ENCODE peak calls at places on chromosomes 11 and 22, in ten cellular contexts. One of them, this sample, is unnamed.

GRCh38 chr11:131977231-131977630 is 606.8 kb downstream of the NTM start:
- DNase-seq in stimulated activated naive CD8-positive, alpha-beta T cell treated with anti-CD3 and anti-CD28 coated beads, Interleukin-15, Interleukin-2, amounts not matched to agents 100 U/mL and 50 U/mL, for 24 hours: no peak
- DNase-seq in fibroblast of mammary gland: peak
- DNase-seq in stimulated activated CD8-positive, alpha-beta memory T cell treated with anti-CD3 and anti-CD28 coated beads, Interleukin-15, amount 100 ng/mL, for 1 hour: no peak
- DNase-seq in EL: peak
- DNase-seq in EH: peak
- DNase-seq in HEK293T: no peak
- DNase-seq in NCI-H2029: no peak
- DNase-seq in brain microvascular endothelial cell: no peak
- DNase-seq in hypothalamus: no peak
- DNase-seq in this sample: no peak

GRCh38 chr22:27331526-27332281 is 469.9 kb downstream of the MN1 start:
- DNase-seq in NCI-H2029: peak
- DNase-seq in HEK293T: peak
- DNase-seq in stimulated activated CD8-positive, alpha-beta memory T cell treated with anti-CD3 and anti-CD28 coated beads, Interleukin-15, amount 100 ng/mL, for 1 hour: no peak
- DNase-seq in brain microvascular endothelial cell: peak
- DNase-seq in EL: peak
- DNase-seq in EH: peak
- DNase-seq in stimulated activated naive CD8-positive, alpha-beta T cell treated with anti-CD3 and anti-CD28 coated beads, Interleukin-15, Interleukin-2, amounts not matched to agents 100 U/mL and 50 U/mL, for 24 hours: no peak
- DNase-seq in fibroblast of mammary gland: peak
- DNase-seq in hypothalamus: peak
- DNase-seq in this sample: no peak

GRCh38 chr11:73652856-73653559 is 6.6 kb downstream of the PLEKHB1 start:
- DNase-seq in EH: no peak
- DNase-seq in HEK293T: no peak
- DNase-seq in fibroblast of mammary gland: no peak
- DNase-seq in brain microvascular endothelial cell: no peak
- DNase-seq in hypothalamus: no peak
- DNase-seq in stimulated activated naive CD8-positive, alpha-beta T cell treated with anti-CD3 and anti-CD28 coated beads, Interleukin-15, Interleukin-2, amounts not matched to agents 100 U/mL and 50 U/mL, for 24 hours: no peak
- DNase-seq in NCI-H2029: peak
- DNase-seq in stimulated activated CD8-positive, alpha-beta memory T cell treated with anti-CD3 and anti-CD28 coated beads, Interleukin-15, amount 100 ng/mL, for 1 hour: no peak
- DNase-seq in EL: no peak
- DNase-seq in this sample: no peak

GRCh38 chr11:995752-996420 is 40.6 kb downstream of the MUC6 start:
- DNase-seq in stimulated activated CD8-positive, alpha-beta memory T cell treated with anti-CD3 and anti-CD28 coated beads, Interleukin-15, amount 100 ng/mL, for 1 hour: no peak
- DNase-seq in HEK293T: no peak
- DNase-seq in brain microvascular endothelial cell: no peak
- DNase-seq in EL: no peak
- DNase-seq in stimulated activated naive CD8-positive, alpha-beta T cell treated with anti-CD3 and anti-CD28 coated beads, Interleukin-15, Interleukin-2, amounts not matched to agents 100 U/mL and 50 U/mL, for 24 hours: no peak
- DNase-seq in EH: peak
- DNase-seq in NCI-H2029: no peak
- DNase-seq in fibroblast of mammary gland: peak
- DNase-seq in hypothalamus: no peak
- DNase-seq in this sample: no peak

GRCh38 chr22:36086170-36086490 is 57.5 kb upstream of the RBFOX2 start:
- DNase-seq in hypothalamus: no peak
- DNase-seq in brain microvascular endothelial cell: no peak
- DNase-seq in EH: no peak
- DNase-seq in HEK293T: no peak
- DNase-seq in stimulated activated CD8-positive, alpha-beta memory T cell treated with anti-CD3 and anti-CD28 coated beads, Interleukin-15, amount 100 ng/mL, for 1 hour: no peak
- DNase-seq in EL: peak
- DNase-seq in NCI-H2029: no peak
- DNase-seq in fibroblast of mammary gland: no peak
- DNase-seq in stimulated activated naive CD8-positive, alpha-beta T cell treated with anti-CD3 and anti-CD28 coated beads, Interleukin-15, Interleukin-2, amounts not matched to agents 100 U/mL and 50 U/mL, for 24 hours: no peak
- DNase-seq in this sample: no peak

GRCh38 chr11:7668911-7669310 is 4.4 kb downstream of the CYB5R2 start:
- DNase-seq in hypothalamus: no peak
- DNase-seq in NCI-H2029: no peak
- DNase-seq in EH: no peak
- DNase-seq in HEK293T: no peak
- DNase-seq in fibroblast of mammary gland: no peak
- DNase-seq in stimulated activated CD8-positive, alpha-beta memory T cell treated with anti-CD3 and anti-CD28 coated beads, Interleukin-15, amount 100 ng/mL, for 1 hour: no peak
- DNase-seq in stimulated activated naive CD8-positive, alpha-beta T cell treated with anti-CD3 and anti-CD28 coated beads, Interleukin-15, Interleukin-2, amounts not matched to agents 100 U/mL and 50 U/mL, for 24 hours: no peak
- DNase-seq in EL: no peak
- DNase-seq in brain microvascular endothelial cell: no peak
- DNase-seq in this sample: no peak

GRCh38 chr11:116981216-116981887 is 116.9 kb downstream of the SIK3 start:
- DNase-seq in EH: peak
- DNase-seq in stimulated activated CD8-positive, alpha-beta memory T cell treated with anti-CD3 and anti-CD28 coated beads, Interleukin-15, amount 100 ng/mL, for 1 hour: no peak
- DNase-seq in NCI-H2029: no peak
- DNase-seq in hypothalamus: no peak
- DNase-seq in EL: peak
- DNase-seq in HEK293T: no peak
- DNase-seq in stimulated activated naive CD8-positive, alpha-beta T cell treated with anti-CD3 and anti-CD28 coated beads, Interleukin-15, Interleukin-2, amounts not matched to agents 100 U/mL and 50 U/mL, for 24 hours: no peak
- DNase-seq in fibroblast of mammary gland: peak
- DNase-seq in brain microvascular endothelial cell: no peak
- DNase-seq in this sample: no peak

GRCh38 chr11:122817121-122817520 is 21.2 kb upstream of the CRTAM start:
- DNase-seq in NCI-H2029: peak
- DNase-seq in stimulated activated naive CD8-positive, alpha-beta T cell treated with anti-CD3 and anti-CD28 coated beads, Interleukin-15, Interleukin-2, amounts not matched to agents 100 U/mL and 50 U/mL, for 24 hours: no peak
- DNase-seq in brain microvascular endothelial cell: no peak
- DNase-seq in EH: no peak
- DNase-seq in HEK293T: no peak
- DNase-seq in hypothalamus: no peak
- DNase-seq in EL: no peak
- DNase-seq in fibroblast of mammary gland: peak
- DNase-seq in stimulated activated CD8-positive, alpha-beta memory T cell treated with anti-CD3 and anti-CD28 coated beads, Interleukin-15, amount 100 ng/mL, for 1 hour: no peak
- DNase-seq in this sample: no peak

GRCh38 chr11:208177-208916 is 839 bp downstream of the RIC8A start:
- DNase-seq in hypothalamus: peak
- DNase-seq in stimulated activated naive CD8-positive, alpha-beta T cell treated with anti-CD3 and anti-CD28 coated beads, Interleukin-15, Interleukin-2, amounts not matched to agents 100 U/mL and 50 U/mL, for 24 hours: peak
- DNase-seq in stimulated activated CD8-positive, alpha-beta memory T cell treated with anti-CD3 and anti-CD28 coated beads, Interleukin-15, amount 100 ng/mL, for 1 hour: peak
- DNase-seq in NCI-H2029: peak
- DNase-seq in brain microvascular endothelial cell: peak
- DNase-seq in fibroblast of mammary gland: peak
- DNase-seq in EH: peak
- DNase-seq in HEK293T: peak
- DNase-seq in EL: peak
- DNase-seq in this sample: peak

GRCh38 chr11:488579-488978 is 18.5 kb downstream of the RNH1 start:
- DNase-seq in EL: no peak
- DNase-seq in fibroblast of mammary gland: no peak
- DNase-seq in NCI-H2029: no peak
- DNase-seq in EH: no peak
- DNase-seq in hypothalamus: no peak
- DNase-seq in stimulated activated CD8-positive, alpha-beta memory T cell treated with anti-CD3 and anti-CD28 coated beads, Interleukin-15, amount 100 ng/mL, for 1 hour: no peak
- DNase-seq in HEK293T: no peak
- DNase-seq in brain microvascular endothelial cell: no peak
- DNase-seq in stimulated activated naive CD8-positive, alpha-beta T cell treated with anti-CD3 and anti-CD28 coated beads, Interleukin-15, Interleukin-2, amounts not matched to agents 100 U/mL and 50 U/mL, for 24 hours: no peak
- DNase-seq in this sample: no peak

GRCh38 chr11:122189259-122189658 is 73.2 kb upstream of the BLID start:
- DNase-seq in EL: peak
- DNase-seq in NCI-H2029: no peak
- DNase-seq in stimulated activated CD8-positive, alpha-beta memory T cell treated with anti-CD3 and anti-CD28 coated beads, Interleukin-15, amount 100 ng/mL, for 1 hour: no peak
- DNase-seq in stimulated activated naive CD8-positive, alpha-beta T cell treated with anti-CD3 and anti-CD28 coated beads, Interleukin-15, Interleukin-2, amounts not matched to agents 100 U/mL and 50 U/mL, for 24 hours: no peak
- DNase-seq in fibroblast of mammary gland: peak
- DNase-seq in brain microvascular endothelial cell: peak
- DNase-seq in EH: peak
- DNase-seq in hypothalamus: no peak
- DNase-seq in HEK293T: no peak
- DNase-seq in this sample: no peak

GRCh38 chr11:44505591-44506054 is 59.8 kb upstream of the CD82 start:
- DNase-seq in hypothalamus: no peak
- DNase-seq in stimulated activated naive CD8-positive, alpha-beta T cell treated with anti-CD3 and anti-CD28 coated beads, Interleukin-15, Interleukin-2, amounts not matched to agents 100 U/mL and 50 U/mL, for 24 hours: no peak
- DNase-seq in stimulated activated CD8-positive, alpha-beta memory T cell treated with anti-CD3 and anti-CD28 coated beads, Interleukin-15, amount 100 ng/mL, for 1 hour: no peak
- DNase-seq in EH: peak
- DNase-seq in HEK293T: no peak
- DNase-seq in fibroblast of mammary gland: peak
- DNase-seq in brain microvascular endothelial cell: peak
- DNase-seq in EL: peak
- DNase-seq in NCI-H2029: no peak
- DNase-seq in this sample: no peak

This sample was measured in central memory CD8-positive, alpha-beta T cell.